ENCODE peak calls at places on chromosomes 4 and X, in six cellular contexts. L is SK-N-SH; O is CD8-positive, alpha-beta memory T cell; Y is trophoblast cell; P is CD4-positive, alpha-beta memory T cell; W is body of pancreas. R is an unnamed sample. For H3K9me3, the result is how much of the 10 kb centered on the place peaks cover.

GRCh38 chr4:159197260-159197884 is 94.5 kb downstream of the RAPGEF2 start:
- DNase-seq in L (no peak), O (no peak), Y (no peak), P (no peak), W (no peak), R (no peak)

GRCh38 chr4:8639021-8639420 is 46.5 kb downstream of the CPZ start:
- DNase-seq in L (no peak), O (no peak), Y (no peak), P (no peak), W (no peak), R (no peak)

GRCh38 chr4:177285953-177286352 is 23.7 kb upstream of the NEIL3 start:
- DNase-seq in L (no peak), O (no peak), Y (no peak), P (no peak), W (no peak), R (no peak)

GRCh38 chr4:154088741-154089140 is 299.9 kb upstream of the SFRP2 start:
- DNase-seq in L (no peak), O (no peak), Y (no peak), P (no peak), W (no peak), R (no peak)

GRCh38 chrX:51148848-51149247 is 183.8 kb upstream of the NUDT10 start:
- DNase-seq in L (no peak), O (no peak), Y (peak), P (no peak), W (peak), R (no peak)

GRCh38 chr4:74189331-74190043 is 31.6 kb downstream of the MTHFD2L start:
- DNase-seq in L (peak), O (no peak), Y (peak), P (peak), W (no peak), R (peak)

GRCh38 chr4:161936625-161937133 is 227.1 kb downstream of the FSTL5 start:
- DNase-seq in L (peak), O (no peak), Y (peak), P (no peak), W (no peak), R (no peak)

GRCh38 chr4:86482851-86483490 is 111.1 kb upstream of the PTPN13 start:
- DNase-seq in L (peak), O (no peak), Y (no peak), P (no peak), W (no peak), R (no peak)

GRCh38 chr4:183610613-183611012 is 48.4 kb downstream of the RWDD4 start:
- DNase-seq in L (no peak), O (no peak), Y (peak), P (no peak), W (no peak), R (no peak)

GRCh38 chr4:155602351-155603140 is 64.1 kb upstream of the GUCY1A1 start:
- DNase-seq in L (no peak), O (no peak), Y (peak), P (no peak), W (no peak), R (no peak)

GRCh38 chr4:48998440-48998839 is 12.4 kb downstream of the CWH43 start:
- DNase-seq in L (no peak), O (no peak), Y (no peak), P (no peak), W (no peak), R (no peak)
- H3K9me3 ChIP-seq in L (under half), O (under half), Y (under half), P (under half), W (under half), R (under half)

GRCh38 chr4:92252846-92253245 is 50.9 kb upstream of the GRID2 start:
- DNase-seq in L (no peak), O (no peak), Y (no peak), P (no peak), W (no peak), R (no peak)
- H3K9me3 ChIP-seq in L (under half), O (under half), Y (under half), P (under half), W (under half), R (under half)

GRCh38 chr4:30413915-30414314 is 306.3 kb upstream of the PCDH7 start:
- DNase-seq in L (no peak), O (no peak), Y (no peak), P (no peak), W (no peak), R (no peak)
- H3K9me3 ChIP-seq in L (under half), O (under half), Y (under half), P (under half), W (under half), R (under half)

GRCh38 chr4:52842788-52843187 is 19.3 kb upstream of the RASL11B start:
- DNase-seq in L (no peak), O (no peak), Y (no peak), P (no peak), W (no peak), R (no peak)
- H3K9me3 ChIP-seq in L (under half), O (under half), Y (under half), P (under half), W (under half), R (under half)

GRCh38 chr4:149901128-149901527 is 85.5 kb upstream of the IQCM start:
- DNase-seq in L (no peak), O (no peak), Y (no peak), P (no peak), W (no peak), R (no peak)

GRCh38 chr4:149897784-149898183 is 82.1 kb upstream of the IQCM start:
- DNase-seq in L (no peak), O (no peak), Y (peak), P (no peak), W (no peak), R (no peak)

GRCh38 chr4:149891381-149891780 is 75.7 kb upstream of the IQCM start:
- DNase-seq in L (no peak), O (no peak), Y (no peak), P (no peak), W (no peak), R (no peak)

DNA sequence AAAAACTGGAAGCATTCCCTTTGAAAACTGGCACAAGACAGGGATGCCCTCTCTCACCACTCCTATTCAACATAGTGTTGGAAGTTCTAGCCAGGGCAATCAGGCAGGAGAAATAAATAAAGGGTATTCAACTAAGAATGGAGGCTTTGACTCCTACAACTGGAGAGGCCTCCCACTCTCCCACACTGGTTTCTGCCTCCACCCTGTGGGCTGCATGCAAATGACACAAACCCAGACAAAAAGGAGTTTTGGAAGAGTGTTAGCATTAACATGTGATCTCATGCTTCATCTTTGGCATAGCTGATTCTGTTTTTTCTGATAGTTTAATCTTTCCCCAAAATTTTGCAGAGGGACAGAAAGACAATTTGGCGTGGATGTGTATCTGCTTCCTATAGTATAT is 80.8 kb upstream of the IQCM start:
- DNase-seq in L (no peak), O (no peak), Y (peak), P (no peak), W (no peak), R (no peak)
- H3K9me3 ChIP-seq in L (under half), O (under half), Y (under half), P (under half), W (under half), R (under half)

GRCh38 chr4:189845145-189845846 is 95.4 kb upstream of the FRG1 start:
- DNase-seq in L (no peak), O (no peak), Y (no peak), P (no peak), W (no peak), R (no peak)

GRCh38 chr4:189850239-189850856 is 90.3 kb upstream of the FRG1 start:
- DNase-seq in L (no peak), O (no peak), Y (no peak), P (no peak), W (no peak), R (no peak)
- H3K9me3 ChIP-seq in L (under half), O (under half), Y (under half), P (under half), W (under half), R (under half)

GRCh38 chr4:29295280-29295679 is 1424.9 kb upstream of the PCDH7 start:
- DNase-seq in L (no peak), O (no peak), Y (no peak), P (no peak), W (no peak), R (no peak)
- H3K9me3 ChIP-seq in L (under half), O (under half), Y (under half), P (under half), W (under half), R (under half)

GRCh38 chr4:1250921-1251772 is 2.2 kb upstream of the CTBP1 start:
- DNase-seq in L (no peak), O (no peak), Y (no peak), P (no peak), W (peak), R (no peak)

GRCh38 chr4:1249731-1250526 is 999 bp upstream of the CTBP1 start:
- DNase-seq in L (peak), O (peak), Y (peak), P (peak), W (peak), R (no peak)

GRCh38 chr4:1251773-1252066 is 2.8 kb upstream of the CTBP1 start:
- DNase-seq in L (no peak), O (no peak), Y (no peak), P (no peak), W (no peak), R (no peak)

GRCh38 chr4:1249148-1249730 is 309 bp upstream of the CTBP1 start:
- DNase-seq in L (peak), O (peak), Y (peak), P (peak), W (peak), R (peak)

DNA sequence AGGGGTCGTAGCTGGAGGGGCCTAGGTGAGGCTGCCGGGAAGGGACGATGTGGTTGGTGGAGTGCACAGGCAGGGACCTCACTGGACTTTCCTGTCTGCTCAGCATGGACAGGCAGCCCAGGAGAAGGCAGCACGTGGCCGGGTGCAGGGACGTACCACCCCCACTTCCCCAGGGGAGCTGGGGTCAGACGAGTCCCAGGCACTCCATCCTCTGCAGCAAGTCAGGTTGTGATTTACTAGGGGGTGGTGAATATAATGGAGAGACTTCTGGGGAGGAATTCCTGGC is 1.5 kb upstream of the CTBP1 start:
- DNase-seq in L (peak), O (no peak), Y (no peak), P (no peak), W (no peak), R (no peak)
- H3K9me3 ChIP-seq in L (under half), O (under half), Y (under half), P (under half), W (under half), R (under half)

GRCh38 chrX:127037179-127037578 is 217.7 kb downstream of the PRR32 start:
- DNase-seq in L (no peak), O (no peak), Y (no peak), P (no peak), W (no peak), R (no peak)
- H3K9me3 ChIP-seq in L (under half), O (under half), Y (under half), P (under half), W (under half), R (under half)

DNA sequence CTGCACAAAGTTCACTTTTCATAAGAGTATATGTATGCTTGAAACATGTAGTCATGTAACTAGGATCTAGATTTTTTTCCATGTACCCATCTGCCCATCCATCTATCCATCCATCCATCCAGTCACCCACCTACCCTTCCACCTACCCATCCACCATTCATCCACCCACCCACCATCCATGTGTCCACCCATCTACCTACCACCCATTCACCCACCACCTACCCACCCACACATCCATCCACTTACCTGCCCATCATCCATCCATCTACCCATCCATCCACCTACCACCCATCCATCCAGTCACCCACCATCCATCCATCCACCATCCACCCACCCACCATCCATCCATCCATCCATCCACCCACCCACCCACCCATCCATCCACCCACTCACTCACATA is 121.8 kb upstream of the PSAPL1 start:
- DNase-seq in L (no peak), O (no peak), Y (no peak), P (no peak), W (no peak), R (no peak)
- H3K9me3 ChIP-seq in L (under half), O (under half), Y (under half), P (under half), W (under half), R (under half)

R was measured in BE2C.